ENCODE peak calls at places on chromosomes 1 and 21, in eight cellular contexts. S is astrocyte of the spinal cord; L is fibroblast of pulmonary artery; E is stimulated activated CD4-positive, alpha-beta T cell treated with anti-CD3 and anti-CD28 coated beads, TNF-alpha, amount 100 ng/mL, for 24 hours; I is KG1; W is nucleus accumbens; M is GM23248; T is H9. O is an unnamed sample.

GRCh38 chr21:18549214-18549905 is 145.8 kb upstream of the TMPRSS15 start:
- DNase-seq in S (peak; percentile 60), L (no peak), E (no peak), I (no peak), W (no peak), M (no peak), T (no peak), O (no peak)

GRCh38 chr1:2067393-2067792 is 17.2 kb downstream of the PRKCZ start:
- DNase-seq in S (no peak), L (no peak), E (no peak), I (no peak), W (no peak), M (no peak), T (no peak), O (no peak)

GRCh38 chr1:14738235-14738634 is 139.8 kb downstream of the KAZN start:
- DNase-seq in S (peak; percentile 50), L (no peak), E (no peak), I (no peak), W (no peak), M (no peak), T (no peak), O (no peak)

GRCh38 chr1:1166642-1167415 is 6.9 kb upstream of the TTLL10 start:
- DNase-seq in S (no peak), L (no peak), E (no peak), I (no peak), W (no peak), M (no peak), T (no peak), O (no peak)

GRCh38 chr1:232962761-232963357 is 12.4 kb downstream of the NTPCR start:
- DNase-seq in S (peak; percentile 39), L (peak; percentile 40), E (no peak), I (no peak), W (no peak), M (peak; percentile 28), T (no peak), O (no peak)

GRCh38 chr1:162302660-162303344 is 73.9 kb downstream of the SPATA46 start:
- DNase-seq in S (peak; percentile 81), L (peak; percentile 59), E (no peak), I (no peak), W (no peak), M (peak; percentile 33), T (no peak), O (no peak)

GRCh38 chr21:33026299-33026858 is 644 bp downstream of the OLIG2 start:
- DNase-seq in S (no peak), L (no peak), E (no peak), I (no peak), W (no peak), M (no peak), T (no peak), O (no peak)

GRCh38 chr1:23577056-23577985 is 18.0 kb upstream of the ID3 start:
- DNase-seq in S (peak; percentile 95), L (peak; percentile 92), E (no peak), I (no peak), W (no peak), M (peak; percentile 92), T (no peak), O (no peak)

GRCh38 chr1:60890664-60891063 is 191.7 kb upstream of the NFIA start:
- DNase-seq in S (no peak), L (no peak), E (no peak), I (no peak), W (no peak), M (no peak), T (no peak), O (no peak)

GRCh38 chr1:243343970-243344749 is 88.3 kb downstream of the SDCCAG8 start:
- DNase-seq in S (peak; percentile 56), L (peak; percentile 57), E (no peak), I (peak; percentile 32), W (no peak), M (peak; percentile 65), T (no peak), O (no peak)

GRCh38 chr1:229119161-229119560 is 151.8 kb upstream of the RAB4A start:
- DNase-seq in S (no peak), L (no peak), E (no peak), I (no peak), W (no peak), M (no peak), T (no peak), O (no peak)

GRCh38 chr1:41758490-41758889 is 160.2 kb downstream of the HIVEP3 start:
- DNase-seq in S (peak; percentile 39), L (peak; percentile 71), E (no peak), I (no peak), W (no peak), M (peak; percentile 54), T (no peak), O (no peak)

GRCh38 chr1:3067301-3067670 is 1.7 kb upstream of the PRDM16 start:
- DNase-seq in S (no peak), L (no peak), E (no peak), I (no peak), W (no peak), M (no peak), T (no peak), O (no peak)

GRCh38 chr1:40774266-40774998 is 9.2 kb upstream of the KCNQ4 start:
- DNase-seq in S (peak; percentile 17), L (peak; percentile 40), E (peak; percentile 19), I (no peak), W (no peak), M (peak; percentile 41), T (peak; percentile 83), O (peak; percentile 23)

GRCh38 chr1:246679211-246680177 is 44.7 kb upstream of the SCCPDH start:
- DNase-seq in S (no peak), L (no peak), E (no peak), I (no peak), W (no peak), M (peak; percentile 51), T (no peak), O (no peak)